ENCODE peak calls at places on chromosome 22, in nine cellular contexts. B, E, T, F, L, V, S, Q and M are unnamed samples.

GRCh38 chr22:38115423-38116205 is 5.1 kb upstream of the BAIAP2L2 start:
- DNase-seq in B (no peak), E (peak; percentile 68), T (no peak), F (no peak), L (no peak), V (no peak), S (no peak), Q (no peak), M (no peak)

GRCh38 chr22:43155789-43156188 is 4.4 kb downstream of the TSPO start:
- DNase-seq in B (no peak), E (no peak), T (no peak), F (no peak), L (no peak), V (no peak), S (no peak), Q (no peak), M (no peak)

GRCh38 chr22:27489265-27489675 is 312.3 kb downstream of the MN1 start:
- DNase-seq in B (peak; percentile 71), E (peak; percentile 19), T (no peak), F (no peak), L (no peak), V (no peak), S (no peak), Q (no peak), M (no peak)

GRCh38 chr22:39176067-39176621 is 23.7 kb upstream of the CBX7 start:
- DNase-seq in B (peak; percentile 48), E (peak; percentile 82), T (no peak), F (no peak), L (peak; percentile 78), V (peak; percentile 68), S (no peak), Q (no peak), M (no peak)

GRCh38 chr22:30573594-30574094 is 821 bp downstream of the GAL3ST1 start:
- DNase-seq in B (peak; percentile 56), E (no peak), T (no peak), F (no peak), L (no peak), V (no peak), S (no peak), Q (no peak), M (no peak)

GRCh38 chr22:38867496-38868285 is 4.3 kb downstream of the CBX6 start:
- DNase-seq in B (no peak), E (no peak), T (no peak), F (no peak), L (no peak), V (no peak), S (no peak), Q (no peak), M (no peak)

GRCh38 chr22:37639070-37639760 is at the start of gene SH3BP1:
- DNase-seq in B (peak; percentile 59), E (peak; percentile 94), T (no peak), F (no peak), L (no peak), V (no peak), S (no peak), Q (peak; percentile 81), M (no peak)

GRCh38 chr22:27170491-27170890 is 513.1 kb downstream of the MIAT start:
- DNase-seq in B (no peak), E (no peak), T (no peak), F (no peak), L (peak; percentile 36), V (no peak), S (peak; percentile 29), Q (no peak), M (no peak)

GRCh38 chr22:26360169-26360885 is 68.7 kb upstream of the ASPHD2 start:
- DNase-seq in B (peak; percentile 72), E (no peak), T (no peak), F (peak; percentile 62), L (peak; percentile 87), V (peak; percentile 33), S (peak; percentile 75), Q (peak; percentile 18), M (no peak)

GRCh38 chr22:39534591-39535301 is 2.2 kb upstream of the RPS19BP1 start:
- DNase-seq in B (peak; percentile 91), E (peak; percentile 95), T (no peak), F (no peak), L (peak; percentile 61), V (peak; percentile 80), S (no peak), Q (peak; percentile 80), M (no peak)

GRCh38 chr22:42630901-42631602 is 9.3 kb downstream of the ATP5MGL start:
- DNase-seq in B (no peak), E (peak; percentile 56), T (no peak), F (no peak), L (no peak), V (no peak), S (no peak), Q (no peak), M (no peak)

GRCh38 chr22:32309585-32310251 is 47.9 kb upstream of the RFPL3 start:
- DNase-seq in B (no peak), E (no peak), T (no peak), F (no peak), L (no peak), V (no peak), S (no peak), Q (no peak), M (no peak)

GRCh38 chr22:46575915-46576555 is 38.6 kb upstream of the CELSR1 start:
- DNase-seq in B (no peak), E (peak; percentile 63), T (no peak), F (no peak), L (no peak), V (no peak), S (no peak), Q (no peak), M (no peak)

GRCh38 chr22:44120314-44120704 is 60.4 kb upstream of the PARVG start:
- DNase-seq in B (no peak), E (peak; percentile 30), T (no peak), F (no peak), L (no peak), V (no peak), S (no peak), Q (no peak), M (no peak)

GRCh38 chr22:45776313-45776585 is 104.6 kb downstream of the ATXN10 start:
- DNase-seq in B (no peak), E (no peak), T (no peak), F (no peak), L (no peak), V (no peak), S (no peak), Q (no peak), M (no peak)

GRCh38 chr22:44622685-44623084 is 79.3 kb upstream of the PRR5 start:
- DNase-seq in B (no peak), E (peak; percentile 73), T (no peak), F (no peak), L (no peak), V (no peak), S (no peak), Q (no peak), M (no peak)

GRCh38 chr22:29609139-29609538 is 5.7 kb downstream of the NF2 start:
- DNase-seq in B (no peak), E (no peak), T (no peak), F (no peak), L (no peak), V (no peak), S (no peak), Q (no peak), M (no peak)

GRCh38 chr22:39893526-39893925 is at the start of gene ENTHD1:
- DNase-seq in B (no peak), E (no peak), T (no peak), F (no peak), L (no peak), V (no peak), S (no peak), Q (no peak), M (no peak)

GRCh38 chr22:19970479-19971275 is 29.1 kb upstream of the TXNRD2 start:
- DNase-seq in B (peak; percentile 74), E (peak; percentile 93), T (no peak), F (no peak), L (peak; percentile 56), V (peak; percentile 42), S (no peak), Q (peak; percentile 94), M (no peak)
- TF ChIP-seq POLR2AphosphoS5 in B (no peak), E (peak; percentile 72), T (no peak), F (no peak), L (no peak), V (peak; percentile 24), S (peak; percentile 0), Q (no peak), M (no peak)

DNA sequence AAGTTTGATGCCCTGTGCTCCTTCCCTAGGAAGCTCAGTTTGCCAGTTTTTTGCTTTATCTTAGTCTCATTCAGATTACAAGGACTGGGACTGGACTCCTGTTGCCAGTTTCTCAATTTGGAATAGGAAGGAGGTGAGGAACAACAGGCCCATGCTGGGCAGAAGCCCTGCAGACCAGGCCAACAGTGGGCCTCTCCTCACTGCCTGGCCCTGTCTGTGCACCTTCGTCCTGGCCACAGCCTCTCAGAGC is 23.7 kb downstream of the MED15 start:
- DNase-seq in B (no peak), E (no peak), T (no peak), F (no peak), L (no peak), V (no peak), S (no peak), Q (no peak), M (no peak)
- TF ChIP-seq POLR2AphosphoS5 in B (no peak), E (no peak), T (no peak), F (no peak), L (no peak), V (no peak), S (peak; percentile 43), Q (no peak), M (no peak)

GRCh38 chr22:41367039-41367679 is 14.6 kb upstream of the TEF start:
- DNase-seq in B (peak; percentile 98), E (peak; percentile 92), T (no peak), F (no peak), L (peak; percentile 96), V (peak; percentile 94), S (peak; percentile 71), Q (no peak), M (peak; percentile 96)
- TF ChIP-seq POLR2AphosphoS5 in B (peak; percentile 81), E (peak; percentile 94), T (no peak), F (no peak), L (peak; percentile 63), V (peak; percentile 98), S (peak; percentile 56), Q (no peak), M (peak; percentile 89)

GRCh38 chr22:23140385-23140784 is 1.4 kb downstream of the RSPH14 start:
- DNase-seq in B (no peak), E (no peak), T (no peak), F (no peak), L (no peak), V (no peak), S (no peak), Q (no peak), M (no peak)

GRCh38 chr22:23138584-23139469 is 3.0 kb downstream of the RSPH14 start:
- DNase-seq in B (no peak), E (no peak), T (no peak), F (no peak), L (no peak), V (peak; percentile 52), S (no peak), Q (no peak), M (no peak)

GRCh38 chr22:23133922-23134321 is 7.9 kb downstream of the RSPH14 start:
- DNase-seq in B (no peak), E (no peak), T (no peak), F (no peak), L (no peak), V (no peak), S (no peak), Q (no peak), M (no peak)

GRCh38 chr22:23137468-23137867 is 4.3 kb downstream of the RSPH14 start:
- DNase-seq in B (no peak), E (no peak), T (no peak), F (no peak), L (no peak), V (no peak), S (no peak), Q (no peak), M (no peak)

GRCh38 chr22:23137905-23138520 is 3.8 kb downstream of the RSPH14 start:
- DNase-seq in B (no peak), E (no peak), T (no peak), F (no peak), L (no peak), V (no peak), S (no peak), Q (no peak), M (no peak)
- TF ChIP-seq POLR2AphosphoS5 in B (no peak), E (no peak), T (no peak), F (no peak), L (no peak), V (no peak), S (no peak), Q (no peak), M (no peak)